ENCODE peak calls at places on chromosomes 4 and X, in five cellular contexts. L is IMR-90, N is hepatocyte, M is prostate gland, K is HL-60. H is an unnamed sample.

GRCh38 chr4:71272976-71273375 is 65.8 kb upstream of the SLC4A4 start:
- DNase-seq in M (no peak), K (no peak), N (no peak), L (no peak), H (no peak)

GRCh38 chr4:14059006-14059405 is 431.5 kb upstream of the BOD1L1 start:
- DNase-seq in K (no peak), N (no peak), M (no peak), L (peak; percentile 39), H (peak; percentile 52)

GRCh38 chrX:136608295-136608933 is 39.5 kb upstream of the CD40LG start:
- DNase-seq in M (no peak), K (peak; percentile 10), N (no peak), L (no peak), H (peak; percentile 15)

GRCh38 chr4:101128473-101128872 is 218.9 kb downstream of the PPP3CA start:
- DNase-seq in L (no peak), K (no peak), M (no peak), N (no peak), H (no peak)

GRCh38 chrX:84156831-84157230 is 31.2 kb downstream of the RPS6KA6 start:
- DNase-seq in N (no peak), K (no peak), M (no peak), L (no peak), H (no peak)

GRCh38 chr4:54322817-54323417 is 93.8 kb downstream of the PDGFRA start:
- DNase-seq in M (peak; percentile 60), K (peak; percentile 16), L (peak; percentile 59), N (peak; percentile 88), H (peak; percentile 54)

GRCh38 chrX:151896734-151897474 is 15.8 kb upstream of the MAGEA4 start:
- DNase-seq in N (no peak), K (no peak), L (peak; percentile 20), M (no peak), H (peak; percentile 75)

GRCh38 chr4:26609868-26610267 is 26.0 kb downstream of the TBC1D19 start:
- DNase-seq in K (no peak), N (no peak), M (no peak), L (no peak), H (no peak)

GRCh38 chr4:180292339-180292738 is 1950.9 kb upstream of the TENM3 start:
- DNase-seq in M (no peak), K (no peak), N (no peak), L (no peak), H (no peak)

GRCh38 chr4:142282870-142283431 is 563.1 kb downstream of the INPP4B start:
- DNase-seq in M (no peak), N (peak; percentile 16), L (no peak), K (no peak), H (no peak)

GRCh38 chr4:168907119-168907698 is 102.8 kb downstream of the CBR4 start:
- DNase-seq in M (no peak), K (no peak), N (no peak), L (peak; percentile 43), H (peak; percentile 72)

GRCh38 chrX:129749069-129749468 is 10.3 kb downstream of the XPNPEP2 start:
- DNase-seq in K (no peak), M (no peak), N (no peak), L (no peak), H (no peak)

GRCh38 chr4:15368906-15369305 is 58.9 kb upstream of the C1QTNF7 start:
- DNase-seq in N (no peak), M (no peak), L (peak; percentile 55), K (no peak), H (peak; percentile 83)

GRCh38 chr4:93791570-93792195 is 36.9 kb upstream of the ATOH1 start:
- DNase-seq in K (peak; percentile 14), N (peak; percentile 84), M (peak; percentile 32), L (peak; percentile 48), H (peak; percentile 40)

GRCh38 chr4:107733431-107733925 is 13.4 kb upstream of the PAPSS1 start:
- DNase-seq in L (no peak), M (no peak), N (no peak), K (no peak), H (no peak)

DNA sequence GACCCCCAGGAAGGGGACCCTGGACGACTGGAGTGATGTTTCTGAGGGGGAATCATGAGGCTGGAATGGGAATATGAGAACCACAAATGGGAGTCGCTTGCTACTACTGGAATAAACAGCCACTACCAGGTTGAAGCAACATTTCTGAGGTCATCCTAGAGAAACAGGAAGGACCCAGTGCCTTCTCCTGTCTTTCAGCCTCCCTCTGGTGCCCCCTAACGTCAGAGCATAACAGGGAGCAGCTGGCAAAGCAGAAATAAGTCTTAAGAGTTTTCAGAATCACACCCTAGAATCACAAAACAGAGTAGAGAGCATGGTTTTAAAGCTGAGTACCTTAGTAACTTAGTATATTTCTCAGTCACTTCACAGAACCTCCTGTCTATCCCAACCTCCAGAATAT is 347.8 kb upstream of the PITX2 start:
- DNase-seq in L (peak; percentile 45), M (no peak), K (no peak), N (peak; percentile 70), H (peak; percentile 37)
- TF ChIP-seq CTCF in L (peak; percentile 57), M (no peak), K (peak; percentile 63), N (peak; percentile 49), H (peak; percentile 56)

GRCh38 chr4:24473309-24473721 is 111.0 kb downstream of the DHX15 start:
- DNase-seq in L (peak; percentile 27), K (peak; percentile 30), M (peak; percentile 15), N (peak; percentile 57), H (peak; percentile 23)
- TF ChIP-seq CTCF in L (no peak), K (no peak), M (no peak), N (no peak), H (no peak)

DNA sequence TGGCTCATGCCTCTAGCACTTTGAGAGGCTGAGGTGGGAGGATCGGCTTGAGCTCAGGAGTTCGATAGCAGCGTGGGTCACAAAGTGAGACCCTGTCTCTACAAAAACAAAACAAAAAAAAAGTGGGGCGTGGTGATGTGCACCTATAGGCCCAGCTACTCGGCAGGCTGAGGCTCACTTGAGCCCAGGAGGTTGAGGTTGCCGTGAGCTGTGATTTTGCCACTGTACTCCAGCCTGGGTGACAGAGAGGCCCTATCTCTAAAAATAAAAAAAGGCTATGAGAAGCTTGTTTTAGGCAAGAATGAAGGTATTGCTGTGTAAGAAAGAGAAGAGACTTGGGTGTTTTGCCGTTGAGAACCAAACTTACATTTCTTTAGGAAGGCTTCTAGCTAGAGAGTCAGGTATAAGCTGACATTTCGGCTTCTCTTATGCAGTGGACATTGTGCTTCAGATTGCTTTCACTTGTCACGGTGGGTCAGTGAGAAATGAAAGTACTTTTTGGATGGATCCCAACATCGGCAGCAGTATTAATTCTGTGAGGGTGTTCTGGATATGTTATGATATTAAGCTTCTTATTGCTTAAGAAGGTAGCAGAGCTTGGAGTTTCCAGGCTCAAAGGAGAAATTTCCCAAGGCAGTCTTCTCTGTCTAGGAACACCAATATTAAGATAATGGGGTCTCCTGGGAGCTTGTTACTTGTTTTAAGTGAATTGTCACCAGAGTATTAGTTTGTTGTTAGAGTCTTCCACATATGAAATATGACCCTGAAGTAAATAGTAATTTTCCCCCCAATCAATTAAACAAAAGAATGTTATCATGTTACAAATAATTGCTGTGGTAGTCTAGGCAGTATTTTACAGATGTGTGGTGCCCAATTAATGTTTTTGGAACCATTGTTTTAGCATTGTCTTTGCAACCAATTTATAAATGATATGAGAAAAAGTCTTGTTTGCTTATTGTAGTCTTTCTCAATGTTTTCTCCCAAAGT is 17.6 kb downstream of the TMEM131L start:
- DNase-seq in K (no peak), M (no peak), N (no peak), L (peak; percentile 47), H (no peak)
- TF ChIP-seq CTCF in K (no peak), M (no peak), N (no peak), L (no peak), H (no peak)

GRCh38 chr4:129163427-129163826 is 67.5 kb downstream of the C4orf33 start:
- DNase-seq in N (no peak), L (no peak), M (no peak), K (no peak), H (no peak)

GRCh38 chr4:129164243-129164642 is 68.3 kb downstream of the C4orf33 start:
- DNase-seq in N (no peak), M (no peak), K (no peak), L (no peak), H (no peak)

GRCh38 chr4:129162450-129162849 is 66.5 kb downstream of the C4orf33 start:
- DNase-seq in M (no peak), N (no peak), K (no peak), L (no peak), H (no peak)

GRCh38 chr4:129172181-129172580 is 76.2 kb downstream of the C4orf33 start:
- DNase-seq in L (no peak), K (no peak), N (no peak), M (no peak), H (no peak)

DNA sequence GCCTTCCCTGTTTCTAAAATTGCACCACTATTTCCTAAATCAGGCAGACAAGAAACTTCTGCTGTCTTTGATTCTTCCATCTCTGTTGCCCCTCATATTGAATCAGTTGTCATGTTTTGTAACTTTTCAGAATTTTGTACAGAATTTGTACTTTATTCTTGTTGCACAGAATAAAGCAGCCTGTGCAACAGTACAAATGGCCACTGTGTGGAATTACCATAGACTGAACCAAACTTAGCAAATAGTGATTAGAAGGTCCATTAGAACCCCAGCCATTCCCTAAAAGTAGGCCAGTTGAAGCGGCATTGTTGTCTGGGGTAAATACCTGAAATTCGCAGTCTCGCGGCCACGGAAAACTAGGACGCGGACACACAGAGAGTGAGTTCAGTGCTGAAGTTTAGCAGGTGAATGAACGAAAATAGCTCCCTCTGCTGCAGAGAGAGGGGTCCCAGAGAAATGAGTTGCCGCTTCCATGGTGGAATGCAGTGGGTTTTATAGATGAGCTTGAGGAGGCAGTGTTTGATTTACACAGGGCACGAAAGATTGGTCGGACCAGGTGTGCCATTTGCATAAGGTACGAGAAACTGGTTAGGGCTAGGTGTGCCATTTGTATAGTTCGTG is 71.8 kb downstream of the C4orf33 start:
- DNase-seq in M (no peak), K (no peak), N (peak; percentile 30), L (peak; percentile 2), H (no peak)
- TF ChIP-seq CTCF in M (no peak), K (no peak), N (peak; percentile 48), L (no peak), H (no peak)

GRCh38 chr4:111631157-111631999 is 513.9 kb upstream of the FAM241A start:
- DNase-seq in L (peak; percentile 37), K (no peak), N (peak; percentile 39), M (no peak), H (peak; percentile 47)
- TF ChIP-seq CTCF in L (peak; percentile 50), K (peak; percentile 6), N (peak; percentile 57), M (no peak), H (peak; percentile 60)

DNA sequence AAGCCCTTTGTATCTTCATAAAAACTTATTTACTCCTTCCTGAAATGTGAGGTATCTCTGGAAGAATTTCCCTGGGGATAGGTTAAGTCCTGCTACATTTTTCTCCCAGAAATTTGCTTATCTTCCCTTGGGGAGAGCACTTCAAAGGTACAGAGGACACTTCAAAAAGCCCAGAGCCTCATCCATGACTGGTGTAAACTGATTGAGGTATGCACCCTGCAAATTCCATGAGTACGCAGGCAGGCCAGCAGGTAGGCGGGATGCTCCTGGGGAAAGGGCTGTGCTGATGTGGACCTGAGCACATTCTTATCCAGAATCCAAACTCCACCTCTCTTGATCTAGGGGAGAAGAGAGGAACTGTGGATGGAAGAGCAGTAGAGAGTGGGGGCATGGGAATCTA is 26.3 kb upstream of the RASGEF1B start:
- DNase-seq in K (no peak), N (no peak), M (no peak), L (no peak), H (no peak)
- TF ChIP-seq CTCF in K (no peak), N (no peak), M (no peak), L (no peak), H (no peak)

DNA sequence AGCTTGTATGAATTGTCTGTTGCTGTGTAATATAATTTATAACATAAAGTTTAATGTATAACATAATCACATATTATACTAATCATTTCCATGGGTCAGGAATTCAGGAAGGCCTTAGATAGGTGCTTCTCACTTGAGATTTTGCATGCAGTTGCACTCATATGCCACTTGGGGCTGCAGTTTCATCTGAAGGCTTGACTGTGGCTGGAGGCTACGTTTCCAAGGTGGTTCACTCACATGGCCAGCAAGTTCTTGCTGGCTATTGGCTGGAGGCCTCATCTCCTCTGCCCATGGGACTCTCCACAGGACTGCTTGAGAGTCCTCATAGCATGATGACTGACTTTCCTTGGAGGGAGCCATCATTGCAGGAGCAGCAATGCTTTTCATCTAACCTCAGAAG is 53.4 kb upstream of the STX18 start:
- DNase-seq in M (no peak), K (no peak), N (no peak), L (no peak), H (no peak)
- TF ChIP-seq CTCF in M (no peak), K (no peak), N (no peak), L (no peak), H (peak; percentile 16)

H was measured in AG10803.